ENCODE peak calls at places on chromosomes 4 and X, in nine cellular contexts. C, R, U, W, B, V, N, Z and I are unnamed samples.
A peak's percentile ranks its signal among the peaks of the same experiment; 100 is the strongest.

GRCh38 chr4:2303686-2304320 is 41.9 kb upstream of the MXD4 start:
- DNase-seq in V (no peak), U (no peak), B (no peak), N (no peak), C (no peak), R (no peak), W (no peak), Z (no peak), I (no peak)

GRCh38 chrX:63350551-63350950 is 581 bp downstream of the SPIN4 start:
- DNase-seq in V (peak; percentile 62), C (no peak), W (peak; percentile 14), B (no peak), R (no peak), U (peak; percentile 4), Z (no peak), N (peak; percentile 22), I (no peak)

GRCh38 chrX:17242470-17242869 is 132.5 kb upstream of the NHS start:
- DNase-seq in N (peak; percentile 36), W (no peak), U (peak; percentile 28), B (peak; percentile 50), C (peak; percentile 42), R (no peak), V (no peak), Z (peak; percentile 1), I (peak; percentile 28)

GRCh38 chr4:153197301-153197700 is 6.9 kb upstream of the TRIM2 start:
- DNase-seq in Z (no peak), N (no peak), U (no peak), W (no peak), C (no peak), R (no peak), V (no peak), B (no peak), I (no peak)

GRCh38 chr4:6686104-6686787 is 7.4 kb upstream of the S100P start:
- DNase-seq in W (no peak), R (no peak), C (no peak), B (no peak), V (no peak), N (no peak), U (no peak), Z (no peak), I (no peak)

GRCh38 chrX:9089652-9090051 is 55.7 kb upstream of the FAM9B start:
- DNase-seq in R (no peak), U (no peak), V (no peak), Z (no peak), C (no peak), N (no peak), W (no peak), B (no peak), I (no peak)

GRCh38 chr4:19227701-19228100 is 1024.0 kb upstream of the SLIT2 start:
- DNase-seq in W (no peak), N (peak; percentile 8), U (no peak), B (peak; percentile 49), V (no peak), R (no peak), C (no peak), Z (no peak), I (no peak)

GRCh38 chr4:10302096-10302495 is 155.1 kb downstream of the ZNF518B start:
- DNase-seq in Z (no peak), B (no peak), V (no peak), C (no peak), R (no peak), W (no peak), N (no peak), U (no peak), I (no peak)

GRCh38 chr4:48974979-48975640 is 11.0 kb upstream of the CWH43 start:
- DNase-seq in N (no peak), W (no peak), V (no peak), Z (no peak), B (no peak), C (no peak), R (no peak), U (no peak), I (peak; percentile 23)

GRCh38 chrX:45850197-45850774 is 649.6 kb upstream of the DIPK2B start:
- DNase-seq in N (peak; percentile 35), Z (no peak), U (peak; percentile 4), B (no peak), V (no peak), R (no peak), C (no peak), W (no peak), I (no peak)

GRCh38 chr4:8457646-8458045 is 17.1 kb downstream of the TRMT44 start:
- DNase-seq in Z (no peak), N (no peak), C (no peak), V (no peak), B (no peak), U (no peak), W (no peak), R (no peak), I (no peak)

GRCh38 chr4:1410491-1411325 is 4.5 kb upstream of the NKX1-1 start:
- DNase-seq in Z (no peak), N (peak; percentile 39), W (no peak), R (peak; percentile 35), B (peak; percentile 6), C (peak; percentile 93), V (peak; percentile 71), U (peak; percentile 33), I (peak; percentile 63)

GRCh38 chr4:24646777-24647460 is 62.6 kb upstream of the DHX15 start:
- DNase-seq in R (no peak), W (no peak), Z (no peak), B (no peak), U (no peak), V (no peak), N (no peak), C (no peak), I (no peak)

GRCh38 chr4:187782425-187782824 is 213.1 kb upstream of the ZFP42 start:
- DNase-seq in B (no peak), W (no peak), N (no peak), C (no peak), V (no peak), U (no peak), R (no peak), Z (no peak), I (no peak)

GRCh38 chr4:37873383-37873782 is 17.5 kb upstream of the TBC1D1 start:
- DNase-seq in C (no peak), N (peak; percentile 64), W (peak; percentile 25), Z (no peak), U (no peak), R (no peak), B (peak; percentile 27), V (no peak), I (no peak)

DNA sequence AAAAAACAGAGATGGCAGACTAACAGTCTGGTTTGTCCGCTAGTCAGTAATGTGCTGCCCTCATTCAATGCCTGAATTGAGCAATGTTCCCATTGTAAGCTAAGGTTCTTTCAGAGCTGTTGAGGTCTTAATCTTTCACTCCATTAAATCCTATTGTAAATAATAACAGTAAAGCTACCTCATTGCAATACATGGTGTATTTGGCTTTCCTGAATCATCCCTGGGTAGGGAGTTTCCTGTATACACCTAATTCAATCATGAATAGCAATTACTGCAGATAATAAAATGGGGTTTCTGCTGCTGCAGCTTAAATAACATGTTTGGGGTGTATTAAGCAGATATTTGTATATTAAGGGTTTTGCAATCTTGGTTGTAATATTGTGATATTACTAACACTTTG is 1100.2 kb upstream of the INTU start:
- DNase-seq in U (no peak), V (no peak), C (no peak), W (no peak), R (no peak), N (no peak), B (no peak), Z (no peak), I (no peak)
- H3K4me3 ChIP-seq in U (no peak overlapping the region), V (no peak overlapping the region), C (no peak overlapping the region), W (no peak overlapping the region), R (no peak overlapping the region), N (no peak overlapping the region), B (no peak overlapping the region), Z (no peak overlapping the region), I (no peak overlapping the region)

DNA sequence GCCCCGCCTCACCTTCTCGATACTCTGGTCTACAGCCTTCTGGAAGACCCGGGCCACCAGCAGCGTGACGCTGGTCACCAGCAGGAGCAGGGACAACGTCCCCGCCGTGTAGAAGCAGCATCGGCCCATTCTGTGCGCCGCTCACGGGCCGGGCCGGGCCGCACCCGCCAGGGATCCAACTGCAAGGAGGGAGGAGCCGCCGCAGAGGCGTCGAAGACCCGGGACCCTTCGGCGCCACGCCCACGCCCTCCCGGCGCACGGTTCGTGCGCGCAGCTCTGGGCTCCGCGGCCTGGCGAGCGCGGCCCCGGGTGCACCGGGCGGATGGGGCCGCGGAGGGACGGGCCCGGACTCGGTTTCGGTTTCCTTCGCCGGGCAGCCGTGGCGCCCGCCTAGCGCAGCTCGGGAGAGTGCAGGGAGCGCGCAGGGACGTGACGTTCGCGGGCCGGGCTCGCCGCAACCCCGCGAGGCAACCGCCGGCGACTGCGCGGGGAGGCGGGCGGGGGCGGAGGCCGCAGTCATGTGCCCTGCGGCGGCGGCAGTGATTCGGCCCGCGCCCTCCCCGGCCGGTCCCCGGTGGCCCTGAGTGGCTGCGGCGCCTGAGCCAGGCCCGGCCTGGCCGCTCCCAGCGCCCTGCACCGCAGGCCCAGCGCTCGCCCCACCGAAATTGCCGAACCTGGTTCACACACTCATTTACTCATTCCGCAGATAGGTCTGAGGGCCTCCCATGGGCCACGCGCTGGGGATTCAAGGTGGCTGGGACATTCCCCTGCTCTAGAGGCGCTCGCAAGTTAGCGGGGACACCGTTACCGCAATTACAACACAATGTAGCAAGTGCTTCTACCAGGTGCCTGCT is at the start of gene SCARB2:
- DNase-seq in R (peak; percentile 93), V (peak; percentile 95), B (peak; percentile 67), Z (peak; percentile 36), N (peak; percentile 89), C (peak; percentile 78), W (peak; percentile 60), U (peak; percentile 74), I (peak; percentile 92)
- H3K4me3 ChIP-seq in R (peak within 1 kb of the TSS; percentile 91), V (peak within 1 kb of the TSS; percentile 82), B (peak within 1 kb of the TSS; percentile 84), Z (peak within 1 kb of the TSS; percentile 90), N (peak within 1 kb of the TSS; percentile 93), C (peak within 1 kb of the TSS; percentile 61), W (peak within 1 kb of the TSS; percentile 78), U (peak within 1 kb of the TSS; percentile 76), I (peak within 1 kb of the TSS; percentile 88)

GRCh38 chr4:3765271-3766206 is 646 bp upstream of the ADRA2C start:
- DNase-seq in U (no peak), W (peak; percentile 42), B (peak; percentile 37), Z (peak; percentile 62), C (peak; percentile 61), R (peak; percentile 26), V (no peak), N (peak; percentile 69), I (peak; percentile 31)
- H3K4me3 ChIP-seq in U (no peak overlapping the region), W (peak overlapping the region; percentile 45), B (peak overlapping the region; percentile 34), Z (peak overlapping the region; percentile 77), C (peak overlapping the region; percentile 37), R (peak overlapping the region; percentile 61), V (peak overlapping the region; percentile 39), N (no peak overlapping the region), I (peak overlapping the region; percentile 42)

DNA sequence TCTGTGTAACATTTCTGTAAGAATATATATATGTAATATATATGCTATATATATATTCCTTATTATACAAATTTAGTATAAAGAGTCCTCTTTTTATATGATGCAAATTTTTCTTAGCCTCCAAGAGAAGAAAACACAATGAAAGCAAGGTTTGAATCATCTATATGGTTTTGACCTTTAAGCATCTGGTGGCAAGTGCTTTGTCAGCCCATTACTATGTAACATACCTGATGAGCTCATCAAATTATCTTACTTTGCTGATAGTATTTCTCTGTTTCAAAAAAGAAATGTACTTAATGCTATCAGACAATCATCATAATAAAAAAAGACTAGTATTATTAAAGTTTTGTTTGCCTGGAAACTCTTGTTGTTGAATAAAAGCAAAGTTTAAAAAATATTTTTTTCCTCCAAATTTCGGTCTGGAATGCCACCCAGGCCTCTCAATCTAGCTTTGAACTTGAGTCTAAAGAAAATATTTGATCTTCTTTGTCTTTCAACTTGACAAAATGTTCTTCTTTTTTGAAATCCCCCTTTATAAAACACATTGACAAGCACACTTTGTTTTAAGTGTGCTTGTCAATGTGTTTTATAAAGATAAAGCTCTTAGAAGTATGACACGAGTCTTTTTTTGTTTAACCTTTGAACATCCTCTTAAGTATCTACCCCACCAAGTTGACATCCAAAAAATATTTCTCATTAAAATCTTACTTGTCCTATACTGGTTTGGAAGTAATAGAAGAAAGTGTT is 26.2 kb downstream of the ZNF330 start:
- DNase-seq in U (no peak), Z (no peak), V (no peak), W (no peak), C (no peak), R (no peak), B (no peak), N (peak; percentile 48), I (no peak)
- H3K4me3 ChIP-seq in U (no peak overlapping the region), Z (no peak overlapping the region), V (no peak overlapping the region), W (no peak overlapping the region), C (no peak overlapping the region), R (no peak overlapping the region), B (no peak overlapping the region), N (no peak overlapping the region), I (no peak overlapping the region)